ENCODE peak calls at places on chromosome 11, in five cellular contexts. T is NT2/D1, W is HepG2, M is H1, L is GM12878. S is an unnamed sample.

GRCh38 chr11:2795491-2795991 is 90.0 kb downstream of the CDKN1C start:
- DNase-seq in T (no peak), W (no peak), M (peak), L (no peak), S (no peak)

GRCh38 chr11:128627666-128628342 is 40.4 kb upstream of the ETS1 start:
- DNase-seq in T (no peak), W (no peak), M (peak), L (no peak), S (no peak)

GRCh38 chr11:114909866-114910265 is 231.5 kb downstream of the NXPE2 start:
- DNase-seq in T (peak), W (peak), M (peak), L (no peak), S (peak)

GRCh38 chr11:19555266-19555665 is 157.4 kb upstream of the NAV2 start:
- DNase-seq in T (no peak), W (no peak), M (no peak), L (no peak), S (no peak)

GRCh38 chr11:3989891-3990290 is 104.7 kb upstream of the RRM1 start:
- DNase-seq in T (no peak), W (no peak), M (no peak), L (peak), S (no peak)

GRCh38 chr11:43712676-43713075 is 32.1 kb downstream of the HSD17B12 start:
- DNase-seq in T (no peak), W (no peak), M (no peak), L (no peak), S (no peak)

GRCh38 chr11:60859616-60860250 is 4.0 kb upstream of the PTGDR2 start:
- DNase-seq in T (no peak), W (no peak), M (no peak), L (no peak), S (no peak)

GRCh38 chr11:12724301-12725046 is 50.3 kb downstream of the TEAD1 start:
- DNase-seq in T (peak), W (peak), M (peak), L (no peak), S (peak)

GRCh38 chr11:27041141-27041869 is 690 bp downstream of the BBOX1 start:
- DNase-seq in T (no peak), W (no peak), M (no peak), L (no peak), S (no peak)

GRCh38 chr11:108278546-108278945 is 55.7 kb downstream of the ATM start:
- DNase-seq in T (no peak), W (no peak), M (no peak), L (no peak), S (peak)
- TF ChIP-seq SUZ12 in T (no peak), W (no peak), M (no peak), L (no peak), S (no peak)

GRCh38 chr11:65112551-65113360 is 1.1 kb downstream of the TM7SF2 start:
- DNase-seq in T (no peak), W (peak), M (peak), L (no peak), S (peak)
- TF ChIP-seq SUZ12 in T (no peak), W (no peak), M (peak), L (no peak), S (no peak)

GRCh38 chr11:74572349-74572748 is 20.0 kb upstream of the POLD3 start:
- DNase-seq in T (no peak), W (no peak), M (no peak), L (no peak), S (no peak)

GRCh38 chr11:74570266-74571061 is 21.9 kb upstream of the POLD3 start:
- DNase-seq in T (no peak), W (peak), M (peak), L (no peak), S (peak)

GRCh38 chr11:74571062-74571399 is 21.4 kb upstream of the POLD3 start:
- DNase-seq in T (no peak), W (no peak), M (no peak), L (no peak), S (no peak)

GRCh38 chr11:74566386-74566960 is 25.9 kb upstream of the POLD3 start:
- DNase-seq in T (no peak), W (no peak), M (no peak), L (no peak), S (no peak)

DNA sequence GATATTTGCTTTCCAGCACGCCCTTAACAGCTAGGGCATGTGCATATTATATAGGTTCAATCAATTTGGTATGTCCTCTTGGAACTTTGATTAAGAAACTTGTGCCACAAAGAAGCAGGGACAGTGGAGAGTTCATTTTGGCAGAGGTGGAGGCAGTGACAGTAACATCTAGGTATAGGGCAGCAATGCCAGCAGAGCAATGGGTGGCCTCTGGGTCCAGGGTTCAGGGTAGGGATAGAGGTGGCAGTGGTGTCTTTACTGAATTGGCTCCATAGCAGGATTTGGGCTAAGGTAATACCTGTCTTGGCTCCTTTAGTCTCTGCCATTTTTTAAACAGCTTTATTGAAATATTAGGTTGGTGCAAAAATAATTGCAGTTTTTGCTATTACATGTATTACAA is 24.4 kb upstream of the POLD3 start:
- DNase-seq in T (no peak), W (no peak), M (no peak), L (no peak), S (no peak)
- TF ChIP-seq SUZ12 in T (no peak), W (no peak), M (no peak), L (no peak), S (no peak)

DNA sequence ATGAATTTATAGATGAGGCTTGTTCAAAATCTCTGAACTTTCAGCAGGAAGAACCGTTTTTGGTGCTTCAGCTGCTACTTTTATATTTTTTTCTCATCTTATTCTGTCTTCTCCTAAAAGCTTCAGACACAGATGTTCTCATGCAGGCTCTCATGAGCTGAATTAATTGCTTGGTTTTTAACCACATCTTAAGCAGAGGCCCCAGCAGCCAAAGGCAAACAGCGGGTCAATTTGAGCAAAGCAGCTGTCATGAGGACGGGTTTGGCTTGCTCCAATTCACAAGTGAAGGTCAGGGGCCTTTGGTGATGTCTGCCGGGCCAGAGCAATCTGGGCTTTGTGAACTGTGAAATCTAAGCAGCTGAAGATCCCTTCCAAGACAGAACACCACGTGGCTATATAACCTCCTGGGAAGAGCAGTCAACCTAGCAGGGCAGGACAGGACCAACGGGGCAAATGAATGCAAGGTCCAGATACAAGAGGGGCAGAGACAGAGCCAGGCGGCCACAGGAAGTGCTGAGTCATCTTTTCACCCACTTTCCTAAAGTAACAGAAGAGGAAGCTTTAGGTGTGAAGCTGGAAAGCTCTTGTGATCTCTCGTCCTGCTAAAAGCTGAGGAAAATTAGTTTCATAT is 187.3 kb upstream of the B3GAT1 start:
- DNase-seq in T (no peak), W (no peak), M (peak), L (no peak), S (no peak)
- TF ChIP-seq SUZ12 in T (no peak), W (no peak), M (no peak), L (no peak), S (no peak)

GRCh38 chr11:8283510-8284272 is 20.0 kb upstream of the LMO1 start:
- DNase-seq in T (no peak), W (no peak), M (peak), L (no peak), S (peak)

GRCh38 chr11:8285228-8285627 is 21.6 kb upstream of the LMO1 start:
- DNase-seq in T (no peak), W (no peak), M (peak), L (no peak), S (no peak)

GRCh38 chr11:8282621-8283509 is 19.2 kb upstream of the LMO1 start:
- DNase-seq in T (no peak), W (no peak), M (peak), L (no peak), S (no peak)

GRCh38 chr11:8277691-8278090 is 14.0 kb upstream of the LMO1 start:
- DNase-seq in T (no peak), W (no peak), M (no peak), L (no peak), S (no peak)

DNA sequence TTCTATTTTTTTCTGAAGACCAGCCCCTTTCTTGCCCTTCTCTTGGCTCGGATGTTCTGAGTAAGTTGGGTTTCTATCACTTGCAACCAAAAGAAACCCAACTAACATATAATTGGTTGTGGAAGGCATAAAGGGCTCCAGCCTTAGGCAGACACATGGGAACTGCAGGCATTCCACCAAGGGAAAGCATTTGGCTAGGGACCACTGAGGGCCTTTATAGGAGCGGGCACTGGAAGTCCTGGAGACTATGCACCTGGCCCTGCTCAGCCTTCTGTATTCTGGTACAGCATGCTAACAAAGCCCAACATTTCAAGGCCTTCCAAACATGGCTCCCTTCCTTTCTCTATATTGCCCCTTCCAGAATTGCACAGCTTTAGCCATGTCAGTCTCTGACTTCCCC is 17.6 kb upstream of the LMO1 start:
- DNase-seq in T (no peak), W (no peak), M (peak), L (no peak), S (no peak)
- TF ChIP-seq SUZ12 in T (no peak), W (no peak), M (no peak), L (no peak), S (no peak)

GRCh38 chr11:66639066-66639813 is 737 bp downstream of the RBM4 start:
- DNase-seq in T (no peak), W (peak), M (no peak), L (no peak), S (no peak)
- TF ChIP-seq SUZ12 in T (no peak), W (no peak), M (no peak), L (no peak), S (no peak)

DNA sequence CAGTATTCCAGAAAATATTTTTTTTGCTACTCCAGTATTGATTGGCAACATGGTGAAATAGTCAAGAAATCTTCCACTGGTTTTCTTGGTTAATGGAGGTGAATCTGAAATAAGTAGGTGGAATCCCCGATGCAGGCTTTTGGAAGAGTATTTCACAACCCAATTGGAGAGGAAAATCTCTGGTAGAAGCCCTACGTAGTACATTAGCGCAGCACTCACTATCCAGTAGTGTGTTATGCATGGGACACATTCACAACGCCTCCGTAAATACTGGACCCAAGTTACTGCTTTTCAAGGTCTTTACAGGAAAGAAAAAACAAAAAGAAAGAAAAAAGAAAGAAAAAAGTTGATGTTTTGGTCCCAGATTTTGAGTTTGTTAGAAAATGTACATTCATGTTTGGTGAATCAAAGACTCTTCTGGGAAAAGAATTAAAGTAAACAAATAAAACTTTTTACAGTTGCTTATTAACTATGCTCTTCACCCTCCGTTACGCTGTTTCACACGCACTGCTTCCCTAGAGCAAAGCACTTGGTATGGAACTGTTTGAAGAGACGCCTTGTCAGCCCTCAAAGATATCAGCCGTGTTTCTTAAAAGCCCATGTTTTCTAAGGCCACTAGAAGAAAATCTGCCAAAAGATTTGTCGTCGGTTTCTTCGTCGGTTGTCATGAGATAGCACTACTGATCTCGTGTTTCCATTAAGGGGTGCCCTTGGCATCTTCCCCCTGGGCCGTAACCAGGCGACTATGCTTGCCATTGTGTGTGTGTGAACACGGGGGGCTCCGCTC is 170.4 kb upstream of the CTSC start:
- DNase-seq in T (no peak), W (no peak), M (no peak), L (no peak), S (no peak)
- TF ChIP-seq SUZ12 in T (no peak), W (no peak), M (no peak), L (no peak), S (no peak)

GRCh38 chr11:35914824-35915223 is 29.0 kb upstream of the LDLRAD3 start:
- DNase-seq in T (no peak), W (no peak), M (no peak), L (no peak), S (no peak)
- TF ChIP-seq SUZ12 in T (no peak), W (no peak), M (no peak), L (no peak), S (no peak)

GRCh38 chr11:72588656-72589410 is 85.4 kb downstream of the PDE2A start:
- DNase-seq in T (no peak), W (no peak), M (no peak), L (no peak), S (no peak)
- TF ChIP-seq SUZ12 in T (no peak), W (no peak), M (no peak), L (no peak), S (no peak)

GRCh38 chr11:396948-397548 is 3.0 kb downstream of the PKP3 start:
- DNase-seq in T (no peak), W (peak), M (no peak), L (no peak), S (no peak)
- TF ChIP-seq SUZ12 in T (no peak), W (no peak), M (no peak), L (no peak), S (no peak)

S was measured in HEK293T.